ENCODE peak calls at places on chromosomes 12 and 14, in seven cellular contexts. F, R, Z, E, Q, O and G are unnamed samples.

GRCh38 chr14:56322531-56322930 is 204.3 kb downstream of the PELI2 start:
- DNase-seq in F (no peak), R (no peak), Z (no peak), E (no peak), Q (no peak), O (peak), G (no peak)

GRCh38 chr12:3202734-3203446 is 125.7 kb downstream of the TSPAN9 start:
- DNase-seq in F (no peak), R (no peak), Z (no peak), E (no peak), Q (peak), O (peak), G (no peak)

GRCh38 chr14:29016050-29016900 is 249.7 kb downstream of the FOXG1 start:
- DNase-seq in F (no peak), R (peak), Z (peak), E (peak), Q (no peak), O (peak), G (no peak)

GRCh38 chr14:51462182-51462581 is 189.5 kb upstream of the FRMD6 start:
- DNase-seq in F (no peak), R (no peak), Z (no peak), E (no peak), Q (peak), O (no peak), G (no peak)

GRCh38 chr12:54603173-54603814 is 14.8 kb upstream of the PPP1R1A start:
- DNase-seq in F (peak), R (peak), Z (peak), E (peak), Q (peak), O (peak), G (peak)

GRCh38 chr12:2395352-2395977 is 342.7 kb downstream of the CACNA1C start:
- DNase-seq in F (peak), R (no peak), Z (no peak), E (no peak), Q (no peak), O (peak), G (no peak)

GRCh38 chr12:127509066-127509778 is 757.7 kb upstream of the TMEM132C start:
- DNase-seq in F (no peak), R (peak), Z (peak), E (peak), Q (peak), O (peak), G (peak)

GRCh38 chr12:132190012-132190755 is 45.9 kb downstream of the NOC4L start:
- DNase-seq in F (no peak), R (no peak), Z (no peak), E (no peak), Q (no peak), O (no peak), G (no peak)

GRCh38 chr12:100154472-100155247 is 12.0 kb upstream of the BLTP3B start:
- DNase-seq in F (peak), R (peak), Z (no peak), E (no peak), Q (peak), O (peak), G (no peak)

GRCh38 chr12:18684430-18684829 is 53.4 kb downstream of the PLCZ1 start:
- DNase-seq in F (no peak), R (no peak), Z (no peak), E (no peak), Q (peak), O (no peak), G (no peak)

GRCh38 chr14:23469906-23470403 is 452 bp downstream of the NGDN start:
- DNase-seq in F (no peak), R (no peak), Z (no peak), E (peak), Q (no peak), O (no peak), G (no peak)

GRCh38 chr12:131487379-131488129 is 223.3 kb upstream of the SFSWAP start:
- DNase-seq in F (no peak), R (no peak), Z (no peak), E (no peak), Q (no peak), O (no peak), G (no peak)

GRCh38 chr14:104885031-104885972 is 20.2 kb downstream of the CEP170B start:
- DNase-seq in F (peak), R (no peak), Z (no peak), E (no peak), Q (no peak), O (no peak), G (no peak)

GRCh38 chr12:15538881-15539280 is 216.6 kb downstream of the PTPRO start:
- DNase-seq in F (no peak), R (no peak), Z (no peak), E (no peak), Q (no peak), O (no peak), G (no peak)

GRCh38 chr14:66087231-66087630 is 398.9 kb upstream of the CCDC196 start:
- DNase-seq in F (no peak), R (no peak), Z (no peak), E (peak), Q (no peak), O (no peak), G (no peak)

GRCh38 chr12:93844385-93844784 is 167.2 kb downstream of the CRADD start:
- DNase-seq in F (no peak), R (no peak), Z (no peak), E (no peak), Q (no peak), O (no peak), G (no peak)

GRCh38 chr14:97212399-97212798 is 415.2 kb downstream of the VRK1 start:
- DNase-seq in F (no peak), R (no peak), Z (no peak), E (no peak), Q (no peak), O (no peak), G (no peak)

GRCh38 chr12:130572553-130572952 is 143.5 kb downstream of the RIMBP2 start:
- DNase-seq in F (no peak), R (no peak), Z (no peak), E (no peak), Q (no peak), O (no peak), G (no peak)

GRCh38 chr14:94028450-94028826 is 2.3 kb downstream of the OTUB2 start:
- DNase-seq in F (no peak), R (peak), Z (peak), E (peak), Q (peak), O (no peak), G (no peak)

GRCh38 chr14:99479903-99480855 is 480 bp downstream of the SETD3 start:
- DNase-seq in F (peak), R (peak), Z (peak), E (peak), Q (peak), O (peak), G (peak)

GRCh38 chr14:85438001-85438400 is 91.9 kb upstream of the FLRT2 start:
- DNase-seq in F (no peak), R (no peak), Z (no peak), E (no peak), Q (no peak), O (no peak), G (no peak)

GRCh38 chr14:23112359-23113178 is 6.5 kb downstream of the CEBPE start:
- DNase-seq in F (no peak), R (no peak), Z (no peak), E (no peak), Q (no peak), O (peak), G (no peak)

GRCh38 chr14:58747181-58747580 is 109.4 kb downstream of the DACT1 start:
- DNase-seq in F (no peak), R (peak), Z (peak), E (peak), Q (peak), O (peak), G (peak)

GRCh38 chr12:92518071-92518470 is 184.7 kb upstream of the PLEKHG7 start:
- DNase-seq in F (no peak), R (no peak), Z (no peak), E (no peak), Q (no peak), O (no peak), G (no peak)

GRCh38 chr14:77641534-77642341 is 25.3 kb upstream of the SPTLC2 start:
- DNase-seq in F (peak), R (peak), Z (no peak), E (peak), Q (no peak), O (peak), G (no peak)

GRCh38 chr12:66751432-66752113 is 72.7 kb upstream of the GRIP1 start:
- DNase-seq in F (no peak), R (no peak), Z (no peak), E (no peak), Q (peak), O (no peak), G (no peak)

GRCh38 chr14:81062816-81063215 is 107.4 kb downstream of the TSHR start:
- DNase-seq in F (no peak), R (no peak), Z (no peak), E (no peak), Q (peak), O (no peak), G (no peak)

GRCh38 chr14:68791078-68791983 is 1.5 kb downstream of the ZFP36L1 start:
- DNase-seq in F (no peak), R (no peak), Z (no peak), E (no peak), Q (peak), O (peak), G (no peak)

GRCh38 chr12:121781751-121782615 is 11.5 kb downstream of the RHOF start:
- DNase-seq in F (no peak), R (no peak), Z (no peak), E (no peak), Q (no peak), O (peak), G (no peak)

GRCh38 chr14:36859119-36859518 is 197.5 kb downstream of the PAX9 start:
- DNase-seq in F (no peak), R (no peak), Z (no peak), E (peak), Q (no peak), O (no peak), G (no peak)

GRCh38 chr14:65169351-65169750 is 67.0 kb upstream of the MAX start:
- DNase-seq in F (no peak), R (peak), Z (no peak), E (peak), Q (peak), O (peak), G (peak)

GRCh38 chr12:28776913-28777312 is 372.2 kb upstream of the FAR2 start:
- DNase-seq in F (no peak), R (no peak), Z (no peak), E (no peak), Q (no peak), O (no peak), G (no peak)

GRCh38 chr12:24155042-24155441 is 205.6 kb upstream of the SOX5 start:
- DNase-seq in F (no peak), R (no peak), Z (no peak), E (no peak), Q (no peak), O (no peak), G (no peak)
- TF ChIP-seq CTCF in F (no peak), R (no peak), Z (no peak), E (no peak), Q (no peak), O (no peak), G (no peak)

GRCh38 chr14:74239848-74240793 is 872 bp downstream of the VSX2 start:
- DNase-seq in F (no peak), R (no peak), Z (no peak), E (no peak), Q (no peak), O (peak), G (no peak)
- TF ChIP-seq CTCF in F (no peak), R (no peak), Z (no peak), E (no peak), Q (no peak), O (no peak), G (no peak)

GRCh38 chr14:26917086-26917485 is 319.3 kb upstream of the NOVA1 start:
- DNase-seq in F (no peak), R (no peak), Z (peak), E (peak), Q (no peak), O (peak), G (no peak)
- TF ChIP-seq CTCF in F (peak), R (peak), Z (peak), E (peak), Q (no peak), O (peak), G (no peak)

GRCh38 chr12:11015775-11016430 is 6.5 kb downstream of the TAS2R19 start:
- DNase-seq in F (no peak), R (no peak), Z (no peak), E (no peak), Q (no peak), O (no peak), G (no peak)
- TF ChIP-seq CTCF in F (no peak), R (no peak), Z (no peak), E (no peak), Q (no peak), O (no peak), G (no peak)